ENCODE peak calls at places on chromosome 4, in five cellular contexts. Q, Y, E, W and H are unnamed samples. For H3K4me1, the result is how much of the 10 kb centered on the place peaks cover.

GRCh38 chr4:38560763-38561558 is 103.0 kb upstream of the KLF3 start:
- DNase-seq in E (peak), W (no peak), Y (no peak), Q (no peak), H (no peak)

GRCh38 chr4:140353836-140354235 is 19.6 kb upstream of the SCOC start:
- DNase-seq in E (no peak), Q (no peak), W (no peak), Y (no peak), H (no peak)

GRCh38 chr4:24089831-24090531 is 200.1 kb upstream of the PPARGC1A start:
- DNase-seq in Q (no peak), E (peak), W (no peak), Y (no peak), H (no peak)

GRCh38 chr4:39528056-39528465 is 822 bp upstream of the UGDH start:
- DNase-seq in Y (no peak), W (no peak), Q (no peak), E (peak), H (no peak)

GRCh38 chr4:166169111-166169510 is 296.1 kb downstream of the TLL1 start:
- DNase-seq in E (peak), Y (no peak), W (no peak), Q (no peak), H (no peak)

GRCh38 chr4:126264839-126265238 is 950.1 kb downstream of the FAT4 start:
- DNase-seq in W (no peak), Q (no peak), Y (no peak), E (peak), H (no peak)

GRCh38 chr4:173076903-173077629 is 91.5 kb upstream of the GALNT7 start:
- DNase-seq in E (peak), Y (no peak), W (no peak), Q (no peak), H (no peak)

GRCh38 chr4:13445841-13446790 is 38.0 kb downstream of the RAB28 start:
- DNase-seq in Y (no peak), W (no peak), Q (no peak), E (no peak), H (no peak)

GRCh38 chr4:139015269-139015947 is at the start of gene NOCT:
- DNase-seq in Y (peak), Q (peak), W (peak), E (peak), H (peak)

GRCh38 chr4:8201341-8201781 is 2.3 kb downstream of the SH3TC1 start:
- DNase-seq in Q (no peak), E (no peak), Y (no peak), W (no peak), H (peak)

GRCh38 chr4:7299051-7299907 is 106.9 kb downstream of the SORCS2 start:
- DNase-seq in Y (no peak), E (no peak), W (no peak), Q (no peak), H (no peak)

GRCh38 chr4:181541396-181541795 is 701.8 kb upstream of the TENM3 start:
- DNase-seq in E (no peak), W (no peak), Q (no peak), Y (no peak), H (no peak)

GRCh38 chr4:25513814-25514213 is 136.8 kb downstream of the ANAPC4 start:
- DNase-seq in Y (peak), Q (no peak), E (no peak), W (no peak), H (no peak)

GRCh38 chr4:24527371-24527770 is 57.0 kb downstream of the DHX15 start:
- DNase-seq in W (no peak), Y (no peak), Q (no peak), E (no peak), H (no peak)

GRCh38 chr4:175776217-175776616 is 35.8 kb downstream of the GPM6A start:
- DNase-seq in Y (no peak), E (no peak), W (no peak), Q (no peak), H (no peak)

GRCh38 chr4:31737419-31737818 is 1017.2 kb downstream of the PCDH7 start:
- DNase-seq in E (no peak), W (no peak), Y (no peak), Q (no peak), H (no peak)

GRCh38 chr4:77773101-77773500 is 46.1 kb downstream of the CNOT6L start:
- DNase-seq in Y (no peak), E (no peak), Q (no peak), W (no peak), H (no peak)

GRCh38 chr4:22416403-22416802 is 99.5 kb downstream of the ADGRA3 start:
- DNase-seq in W (no peak), Y (no peak), E (no peak), Q (no peak), H (no peak)

GRCh38 chr4:2249526-2249991 is 7.6 kb upstream of the HAUS3 start:
- DNase-seq in Q (no peak), E (no peak), Y (peak), W (no peak), H (no peak)

GRCh38 chr4:139167774-139168444 is 9.1 kb downstream of the ELF2 start:
- DNase-seq in Q (no peak), Y (no peak), E (peak), W (no peak), H (no peak)

GRCh38 chr4:109826719-109827118 is 1.1 kb upstream of the RRH start:
- DNase-seq in Q (no peak), E (peak), W (no peak), Y (no peak), H (no peak)

GRCh38 chr4:1939664-1940509 is 68.7 kb downstream of the NSD2 start:
- DNase-seq in W (no peak), Q (no peak), Y (no peak), E (peak), H (no peak)

GRCh38 chr4:156230151-156230550 is 276.5 kb upstream of the CTSO start:
- DNase-seq in Y (no peak), Q (no peak), W (no peak), E (no peak), H (no peak)

GRCh38 chr4:16199132-16199531 is 27.1 kb downstream of the TAPT1 start:
- DNase-seq in Q (no peak), W (no peak), Y (no peak), E (peak), H (no peak)

DNA sequence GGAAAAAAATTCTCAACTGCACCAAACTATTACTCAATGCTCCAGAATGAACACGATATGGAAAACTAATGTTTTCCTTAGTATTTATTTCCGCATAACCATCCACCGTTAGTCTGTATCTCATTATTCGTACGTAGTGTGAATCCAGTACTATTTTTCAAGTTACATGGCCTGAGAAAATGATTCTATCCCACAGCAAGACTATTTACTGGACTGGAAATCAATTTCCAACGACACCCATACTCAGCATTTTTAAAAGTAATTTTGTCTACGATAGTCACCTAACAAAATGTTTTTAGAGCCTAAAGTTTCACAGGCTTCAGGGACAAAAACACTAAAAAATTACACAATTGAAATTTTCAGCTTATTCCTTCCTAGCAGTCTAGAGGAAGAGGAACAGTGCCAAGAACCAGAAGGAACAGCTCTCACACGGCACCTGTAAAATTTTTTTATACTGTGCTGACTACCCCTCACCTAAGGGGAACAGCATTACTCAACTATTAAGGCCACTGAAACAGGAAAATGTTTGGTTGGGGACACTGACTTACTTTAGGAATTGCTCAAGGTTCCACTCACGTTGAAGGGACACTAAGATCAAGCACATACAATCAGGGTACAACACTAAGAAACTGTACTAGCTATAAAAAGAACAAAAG is 9.6 kb downstream of the UBE2D3 start:
- DNase-seq in E (no peak), W (no peak), Q (no peak), Y (no peak), H (no peak)
- H3K4me1 ChIP-seq in E (under half), W (half or more), Q (half or more), Y (half or more), H (under half)

DNA sequence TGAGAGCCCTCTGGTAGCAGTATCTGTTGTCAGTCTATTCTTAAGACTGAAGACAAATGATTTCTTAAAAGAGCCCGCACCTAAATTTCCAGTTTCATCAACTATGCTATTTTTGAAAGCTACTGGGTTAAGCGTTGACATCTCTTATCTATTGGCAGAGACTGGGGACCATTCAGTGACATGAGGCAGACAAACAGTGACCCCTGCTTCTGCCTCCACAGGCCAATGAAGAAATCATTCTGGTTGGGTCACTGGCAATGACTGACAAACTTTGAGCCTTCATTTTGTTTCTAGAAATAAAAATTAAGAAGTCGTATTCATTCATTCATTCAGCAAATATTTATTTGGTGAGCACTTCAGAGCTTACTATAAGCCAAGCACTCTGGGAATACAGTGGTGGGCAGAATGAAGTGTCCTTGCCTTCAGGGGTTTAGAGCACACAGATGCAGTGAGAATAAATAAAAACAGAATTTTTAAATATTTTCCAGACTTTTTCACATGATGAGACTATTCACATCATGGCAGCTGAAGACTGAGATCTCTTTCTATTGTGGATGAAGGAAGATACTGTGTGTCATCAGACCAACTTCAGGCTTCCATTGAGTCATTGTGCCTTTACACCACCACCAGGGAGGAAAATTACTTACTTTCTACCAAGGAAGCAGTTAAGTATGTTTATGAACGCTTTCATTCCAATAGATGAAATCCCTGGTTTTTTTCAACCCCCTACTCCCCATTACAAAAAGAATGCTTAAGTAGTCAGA is 36.0 kb downstream of the SORBS2 start:
- DNase-seq in Q (no peak), E (no peak), W (no peak), Y (no peak), H (peak)
- H3K4me1 ChIP-seq in Q (under half), E (under half), W (under half), Y (under half), H (under half)

GRCh38 chr4:57943672-57944071 is 833.5 kb upstream of the IGFBP7 start:
- DNase-seq in Q (no peak), E (no peak), W (no peak), Y (peak), H (no peak)
- H3K4me1 ChIP-seq in Q (under half), E (under half), W (under half), Y (under half), H (under half)

DNA sequence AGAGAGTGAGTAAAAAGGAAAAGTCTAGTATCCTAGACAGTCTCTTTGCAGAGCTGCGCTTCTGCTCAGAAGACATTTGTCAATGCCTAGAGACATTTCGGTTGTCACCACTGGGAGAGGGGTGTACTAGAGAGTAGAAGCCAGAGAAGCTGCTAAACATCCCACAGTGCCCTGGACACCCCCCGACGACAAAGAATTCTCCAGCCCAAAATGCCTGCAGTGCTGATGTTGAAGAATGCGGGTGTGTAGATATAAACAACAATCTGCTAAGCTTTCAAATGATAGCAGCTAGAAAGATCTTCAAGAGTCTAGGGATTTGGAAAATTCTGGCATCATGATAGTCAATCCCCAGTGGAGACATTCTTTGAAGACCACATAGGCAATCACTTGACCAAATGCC is 90.1 kb downstream of the PALLD start:
- DNase-seq in Q (no peak), Y (no peak), E (no peak), W (no peak), H (no peak)
- H3K4me1 ChIP-seq in Q (under half), Y (under half), E (half or more), W (under half), H (under half)

DNA sequence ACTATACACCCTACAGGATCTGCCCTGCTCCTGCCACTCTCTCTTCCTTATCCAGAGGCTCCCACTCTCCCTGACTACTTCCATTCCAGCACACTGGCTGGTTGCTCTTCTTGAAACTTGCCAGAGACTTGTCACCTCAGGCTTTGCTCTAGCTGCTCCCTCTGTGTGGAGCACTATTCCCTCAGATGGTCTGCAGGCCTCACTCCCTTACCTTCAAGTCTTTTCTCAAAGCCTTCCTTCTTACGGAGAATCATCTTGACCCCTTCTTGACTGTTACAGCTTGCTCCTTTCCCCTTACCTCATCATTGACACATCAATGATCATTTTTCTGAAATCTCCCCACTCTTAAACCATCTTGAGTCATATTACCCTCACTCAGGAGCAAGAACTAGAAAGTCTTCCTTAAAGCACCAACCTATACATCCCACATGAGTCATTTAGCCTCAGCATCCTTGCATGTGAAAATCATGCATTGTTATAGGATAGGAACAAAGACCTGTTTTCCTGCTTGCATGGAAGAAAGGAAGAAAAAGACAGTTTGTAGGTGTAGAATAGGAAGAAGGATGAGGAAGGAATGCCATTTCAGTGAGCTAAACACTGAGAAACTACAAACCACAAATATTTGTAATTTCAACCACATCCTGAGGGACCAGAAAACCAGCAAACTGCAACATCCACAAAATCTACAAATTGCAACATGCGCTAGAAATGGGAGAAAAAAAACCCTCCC is 55.7 kb downstream of the ANTXR2 start:
- DNase-seq in E (peak), Y (no peak), W (no peak), Q (no peak), H (no peak)
- H3K4me1 ChIP-seq in E (under half), Y (under half), W (under half), Q (under half), H (under half)

DNA sequence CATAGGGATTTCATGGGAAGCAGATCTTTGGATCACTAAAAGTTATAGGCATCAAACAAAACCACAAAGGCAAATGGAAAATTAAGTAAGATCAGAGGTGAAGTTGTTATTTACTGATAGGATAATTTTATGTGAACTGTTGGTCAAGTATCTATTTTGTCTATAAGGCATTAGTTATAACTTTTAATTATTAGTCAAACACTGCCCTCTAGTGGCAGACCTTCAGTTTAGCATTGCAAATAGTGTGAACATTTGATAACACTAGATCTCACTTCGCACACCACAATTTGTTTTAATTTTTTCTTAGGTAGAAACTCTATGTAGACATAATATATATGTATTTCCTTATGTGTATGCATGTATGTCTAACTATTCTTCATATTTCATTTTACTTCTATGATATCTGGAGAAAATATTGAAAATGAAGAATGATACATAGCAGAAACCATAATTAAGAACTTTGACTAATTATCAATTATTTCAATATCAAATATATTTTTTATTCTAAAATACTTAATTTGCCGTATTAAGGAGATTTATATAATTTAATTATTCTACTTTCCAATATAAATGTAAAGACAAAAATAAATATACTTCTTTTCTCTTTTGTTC is 214.5 kb upstream of the TACR3 start:
- DNase-seq in Q (no peak), E (peak), W (no peak), Y (no peak), H (no peak)
- H3K4me1 ChIP-seq in Q (under half), E (under half), W (under half), Y (under half), H (under half)

DNA sequence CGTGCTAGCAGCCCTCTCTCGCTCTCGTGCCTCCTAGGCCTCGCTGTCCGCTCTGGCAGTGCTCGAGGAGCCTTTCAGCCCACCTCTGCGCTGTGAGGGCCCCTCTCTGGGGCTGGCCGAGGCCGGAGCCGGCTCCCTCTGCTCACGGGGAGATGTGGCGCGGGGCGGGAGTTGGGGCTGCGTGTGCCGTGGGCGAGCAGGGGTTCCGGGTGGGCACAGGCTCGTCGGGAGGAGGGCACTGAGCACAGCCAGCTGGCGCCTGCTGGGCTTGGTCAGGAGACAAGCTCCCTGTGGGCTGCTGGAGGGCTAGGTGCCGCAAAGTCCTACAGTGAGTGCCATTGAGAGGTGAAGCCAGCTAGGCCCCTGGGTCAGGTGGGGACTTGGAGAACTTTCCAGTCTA is 994.5 kb downstream of the C4orf33 start:
- DNase-seq in E (no peak), Y (no peak), Q (no peak), W (no peak), H (no peak)
- H3K4me1 ChIP-seq in E (under half), Y (under half), Q (under half), W (under half), H (under half)

GRCh38 chr4:123921339-123921738 is 524.7 kb downstream of the SPRY1 start:
- DNase-seq in Y (no peak), W (no peak), Q (no peak), E (no peak), H (no peak)
- H3K4me1 ChIP-seq in Y (under half), W (under half), Q (under half), E (under half), H (under half)